ENCODE peak calls at places on chromosomes 4 and X, in four cellular contexts. J is chondrocyte; Q is activated naive CD8-positive, alpha-beta T cell treated with anti-CD3 and anti-CD28 coated beads for 36 hours; H is NCI-H2081. F is an unnamed sample.

GRCh38 chrX:150361777-150362351 is 1.3 kb upstream of the MAMLD1 start:
- DNase-seq in Q (peak; percentile 20), J (peak; percentile 85), H (no peak), F (peak; percentile 66)

GRCh38 chrX:49784747-49785280 is 44.3 kb upstream of the PAGE4 start:
- DNase-seq in Q (no peak), H (no peak), J (no peak), F (no peak)

GRCh38 chr4:75490155-75490554 is 24.0 kb downstream of the RCHY1 start:
- DNase-seq in J (no peak), Q (no peak), H (no peak), F (peak; percentile 51)

GRCh38 chr4:137703225-137703624 is 170.9 kb upstream of the PCDH18 start:
- DNase-seq in H (peak; percentile 87), J (no peak), Q (no peak), F (no peak)

GRCh38 chr4:152784490-152785195 is 4.9 kb downstream of the ARFIP1 start:
- DNase-seq in H (peak; percentile 11), Q (no peak), J (no peak), F (peak; percentile 84)

GRCh38 chr4:83852085-83852451 is 316.2 kb downstream of the GPAT3 start:
- DNase-seq in J (no peak), H (no peak), Q (no peak), F (peak; percentile 89)

GRCh38 chrX:63652086-63652775 is 132.8 kb downstream of the ARHGEF9 start:
- DNase-seq in H (no peak), J (no peak), Q (no peak), F (peak; percentile 69)

GRCh38 chrX:15500497-15500966 is at the start of gene BMX:
- DNase-seq in H (no peak), Q (no peak), J (no peak), F (no peak)

F was measured in GM23248.